ENCODE peak calls at places on chromosome 1, in six cellular contexts. H is adipocyte, C is colonic mucosa, D is neural progenitor cell, Q is keratinocyte, Y is fibroblast of lung. A is an unnamed sample.

GRCh38 chr1:20076223-20076622 is 6.2 kb downstream of the PLA2G5 start:
- DNase-seq in D (no peak), H (no peak), Q (no peak), Y (no peak), C (no peak), A (no peak)

GRCh38 chr1:160837558-160838205 is 25.0 kb downstream of the CD244 start:
- DNase-seq in Y (peak; percentile 15), D (peak; percentile 38), H (no peak), C (no peak), Q (no peak), A (peak; percentile 13)

GRCh38 chr1:247400685-247401084 is 15.3 kb upstream of the NLRP3 start:
- DNase-seq in Q (no peak), C (no peak), Y (no peak), D (peak; percentile 30), H (no peak), A (peak; percentile 33)

GRCh38 chr1:54054438-54054749 is 986 bp downstream of the TCEANC2 start:
- DNase-seq in Q (no peak), Y (no peak), H (no peak), C (no peak), D (no peak), A (peak; percentile 2)

GRCh38 chr1:23931481-23931880 is 18.3 kb upstream of the CNR2 start:
- DNase-seq in D (no peak), H (no peak), Y (no peak), Q (no peak), C (no peak), A (no peak)

GRCh38 chr1:56132520-56132919 is 446.8 kb downstream of the PLPP3 start:
- DNase-seq in Y (no peak), D (no peak), C (no peak), H (no peak), Q (no peak), A (no peak)

GRCh38 chr1:111695801-111696200 is 43.4 kb downstream of the INKA2 start:
- DNase-seq in D (no peak), H (no peak), Q (no peak), Y (no peak), C (no peak), A (no peak)

GRCh38 chr1:91687452-91687851 is 186.8 kb downstream of the CDC7 start:
- DNase-seq in C (no peak), D (no peak), H (peak; percentile 59), Q (no peak), Y (no peak), A (no peak)

GRCh38 chr1:32902535-32902920 is 1.3 kb upstream of the TMEM54 start:
- DNase-seq in H (no peak), C (no peak), Q (no peak), Y (no peak), D (no peak), A (no peak)

GRCh38 chr1:42480921-42481320 is 17.8 kb downstream of the CCDC30 start:
- DNase-seq in Y (no peak), Q (no peak), D (no peak), C (no peak), H (no peak), A (no peak)

GRCh38 chr1:185314416-185314815 is 2.6 kb downstream of the IVNS1ABP start:
- DNase-seq in C (peak; percentile 38), H (peak; percentile 35), D (peak; percentile 18), Y (no peak), Q (no peak), A (peak; percentile 47)

GRCh38 chr1:110243146-110243545 is 33.0 kb downstream of the KCNC4 start:
- DNase-seq in Q (no peak), H (no peak), C (no peak), Y (no peak), D (no peak), A (no peak)

DNA sequence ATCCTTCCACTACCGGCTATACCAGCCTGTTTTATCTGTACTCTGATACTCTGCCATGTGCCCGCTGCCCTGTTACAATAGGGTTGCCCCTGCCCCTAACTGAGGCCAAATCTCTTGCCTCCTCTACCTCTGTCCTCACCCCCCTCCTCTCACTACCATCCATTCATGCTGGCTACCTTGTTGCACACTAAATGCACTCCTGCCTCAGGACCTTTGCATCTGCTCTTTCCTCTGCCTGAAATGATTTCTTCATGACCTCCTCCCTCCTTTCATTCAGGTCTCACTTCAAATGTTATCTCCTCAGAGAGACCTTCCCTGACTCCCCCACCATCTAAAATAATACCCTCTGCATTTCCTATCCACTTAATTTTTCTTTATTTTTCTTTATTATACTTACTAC is 7.7 kb upstream of the SYDE2 start:
- DNase-seq in H (no peak), C (no peak), D (no peak), Y (no peak), Q (no peak), A (no peak)
- H3K9ac ChIP-seq in H (no peak overlapping the region), C (no peak overlapping the region), D (no peak overlapping the region), Y (no peak overlapping the region), Q (no peak overlapping the region), A (no peak overlapping the region)

DNA sequence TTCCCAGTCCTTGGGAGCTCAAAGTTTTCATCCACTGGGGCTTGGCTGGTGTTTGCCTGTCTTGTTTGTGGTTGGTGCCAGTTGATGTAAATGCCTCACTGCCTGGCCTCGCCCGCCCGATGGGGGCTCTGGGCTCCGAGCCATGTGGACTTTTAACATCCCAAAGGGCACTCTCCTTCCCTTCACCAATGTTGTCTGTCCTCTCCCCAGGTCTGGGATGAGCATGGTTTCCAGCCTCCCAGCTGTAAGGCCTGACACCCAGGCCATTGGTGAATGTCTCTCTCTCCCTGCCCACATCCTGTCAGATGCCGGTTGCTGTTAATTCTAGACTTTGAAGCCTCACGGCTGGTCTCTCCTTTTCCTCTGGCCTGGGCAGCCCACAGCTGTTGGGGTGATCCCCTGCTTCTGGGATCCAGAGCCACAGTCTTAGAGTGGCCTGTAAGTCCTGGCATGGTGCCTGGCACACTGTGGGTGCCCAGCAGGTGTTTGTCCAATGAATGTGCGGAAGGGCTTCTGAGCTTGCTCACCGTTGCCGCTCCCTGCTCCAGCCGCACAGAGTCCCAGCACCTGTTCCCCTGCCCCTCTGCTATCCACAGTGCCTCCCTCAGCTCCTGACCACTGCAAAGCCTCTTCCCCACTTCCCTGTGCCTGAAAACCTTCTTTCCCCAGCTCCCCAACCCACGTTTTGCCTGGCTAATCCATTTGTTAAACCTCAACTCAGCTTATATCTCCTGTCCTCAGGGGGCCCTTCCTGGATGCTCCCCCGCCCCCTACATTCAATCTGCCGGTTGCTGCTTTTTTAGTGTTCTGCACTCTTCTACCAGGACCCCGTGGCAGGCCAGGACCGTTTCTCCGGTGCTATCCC is 3.3 kb upstream of the C1orf174 start:
- DNase-seq in H (no peak), Q (no peak), C (peak; percentile 37), Y (no peak), D (no peak), A (no peak)
- H3K9ac ChIP-seq in H (no peak overlapping the region), Q (no peak overlapping the region), C (no peak overlapping the region), Y (no peak overlapping the region), D (no peak overlapping the region), A (no peak overlapping the region)

GRCh38 chr1:16170283-16170673 is 14.4 kb upstream of the EPHA2 start:
- DNase-seq in Y (no peak), Q (no peak), H (no peak), C (no peak), D (no peak), A (no peak)
- H3K9ac ChIP-seq in Y (no peak overlapping the region), Q (no peak overlapping the region), H (no peak overlapping the region), C (no peak overlapping the region), D (no peak overlapping the region), A (no peak overlapping the region)

GRCh38 chr1:6321205-6321604 is 60.3 kb upstream of the GPR153 start:
- DNase-seq in D (no peak), H (no peak), Y (no peak), C (no peak), Q (no peak), A (no peak)

GRCh38 chr1:6329392-6329791 is 64.2 kb downstream of the ACOT7 start:
- DNase-seq in H (no peak), Q (no peak), C (no peak), D (no peak), Y (peak; percentile 36), A (no peak)

GRCh38 chr1:6322161-6322560 is 61.3 kb upstream of the GPR153 start:
- DNase-seq in C (no peak), H (no peak), Q (no peak), Y (no peak), D (no peak), A (no peak)

GRCh38 chr1:6328696-6329095 is 64.9 kb downstream of the ACOT7 start:
- DNase-seq in Y (no peak), C (no peak), D (no peak), Q (no peak), H (no peak), A (no peak)

DNA sequence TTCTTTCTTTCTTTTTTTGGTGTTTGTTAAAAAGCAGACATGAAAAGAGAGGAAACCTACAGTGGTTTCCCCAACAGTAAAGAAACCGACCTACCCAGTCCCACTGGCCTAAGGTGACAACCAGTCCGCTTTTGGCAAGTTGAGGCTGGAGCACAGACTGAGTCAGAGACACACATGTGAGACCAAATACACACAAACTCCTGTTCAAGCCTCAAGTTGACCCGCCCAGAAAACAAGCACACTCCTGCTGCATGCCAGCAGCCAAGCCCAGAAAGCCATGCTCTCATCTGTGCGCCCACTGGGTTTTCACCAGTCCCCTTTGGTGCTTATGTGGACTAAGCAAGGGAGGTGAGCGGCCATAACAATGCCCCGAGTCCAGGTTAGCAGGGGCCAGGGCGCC is 64.6 kb upstream of the GPR153 start:
- DNase-seq in Q (peak; percentile 71), Y (no peak), C (no peak), D (no peak), H (no peak), A (no peak)
- H3K9ac ChIP-seq in Q (peak overlapping the region; percentile 53), Y (no peak overlapping the region), C (no peak overlapping the region), D (no peak overlapping the region), H (no peak overlapping the region), A (no peak overlapping the region)

DNA sequence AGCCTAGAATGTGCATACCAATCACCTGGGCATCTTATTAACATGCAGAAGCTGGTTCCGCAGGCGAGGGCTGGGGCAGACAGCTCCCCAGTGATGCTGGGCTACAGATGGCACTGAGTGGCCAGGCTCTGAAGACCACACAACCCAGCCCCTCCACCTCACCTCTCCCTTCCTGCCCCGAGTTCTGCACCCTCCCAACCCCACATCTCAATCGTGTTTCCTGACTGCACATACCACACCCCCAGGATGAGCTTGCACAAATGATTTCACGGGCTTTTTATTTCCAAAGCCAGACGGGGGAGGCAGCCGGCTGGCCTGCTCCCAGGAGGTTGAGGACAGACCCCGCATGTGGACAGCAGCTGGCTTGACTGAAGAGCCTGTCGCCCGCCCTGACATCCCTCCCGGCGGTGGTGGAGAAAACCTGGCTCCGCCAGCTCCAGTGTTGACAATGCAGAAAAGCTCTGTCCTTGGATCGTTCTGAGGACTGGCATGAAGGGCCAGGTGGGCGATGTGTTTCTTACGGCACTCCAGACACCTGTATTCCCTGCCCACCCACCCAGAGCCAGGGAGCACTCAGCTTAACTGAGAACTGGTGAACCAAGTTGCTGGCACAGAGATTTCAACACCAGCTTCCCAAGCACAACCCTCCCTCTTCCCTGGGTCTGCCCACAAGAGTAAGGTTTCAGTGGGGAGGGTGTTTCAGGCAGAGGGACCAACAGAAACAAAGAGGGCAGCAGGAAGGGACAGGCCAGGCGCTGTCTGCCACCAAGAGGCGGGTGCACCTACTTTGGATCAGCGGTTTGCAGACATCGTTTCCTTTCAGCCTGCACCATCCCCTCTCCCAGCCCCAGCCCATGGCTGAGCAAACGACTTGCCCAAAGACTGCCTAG is 21.6 kb upstream of the ALDH4A1 start:
- DNase-seq in H (peak; percentile 73), Q (no peak), D (no peak), C (no peak), Y (no peak), A (no peak)
- H3K9ac ChIP-seq in H (no peak overlapping the region), Q (peak overlapping the region; percentile 61), D (no peak overlapping the region), C (no peak overlapping the region), Y (no peak overlapping the region), A (no peak overlapping the region)

A was measured in mesendoderm.